ENCODE peak calls at places on chromosome 20, in ten cellular contexts. H is pancreas; B is neuronal stem cell; N is lower lobe of right lung; Z is CD8-positive, alpha-beta T cell; S is SK-N-SH; M is adrenal gland; F is PC-3; A is heart left ventricle; G is left ventricle myocardium inferior. J is an unnamed sample.

GRCh38 chr20:32672982-32673727 is 586 bp downstream of the C20orf203 start:
- DNase-seq in H (no peak), B (no peak), N (peak), Z (peak), S (no peak), M (no peak), F (no peak), A (no peak), G (no peak), J (no peak)

GRCh38 chr20:59988141-59988540 is 29.9 kb downstream of the CDH26 start:
- DNase-seq in H (peak), B (no peak), N (peak), Z (no peak), S (no peak), M (peak), F (peak), A (no peak), G (no peak), J (peak)

GRCh38 chr20:10868299-10868698 is 194.5 kb upstream of the JAG1 start:
- DNase-seq in H (peak), B (no peak), N (no peak), Z (no peak), S (no peak), M (no peak), F (no peak), A (no peak), G (no peak), J (no peak)

GRCh38 chr20:43096471-43096870 is 93.2 kb downstream of the PTPRT start:
- DNase-seq in H (no peak), B (no peak), N (no peak), Z (no peak), S (peak), M (no peak), F (no peak), A (no peak), G (no peak), J (no peak)

GRCh38 chr20:57980526-57980925 is 247.9 kb downstream of the ANKRD60 start:
- DNase-seq in H (no peak), B (no peak), N (no peak), Z (no peak), S (no peak), M (no peak), F (no peak), A (no peak), G (no peak), J (no peak)

GRCh38 chr20:36307412-36308317 is 1.5 kb downstream of the DLGAP4 start:
- DNase-seq in H (no peak), B (no peak), N (no peak), Z (no peak), S (peak), M (no peak), F (no peak), A (no peak), G (no peak), J (peak)

GRCh38 chr20:33740189-33740588 is 8.4 kb downstream of the ZNF341 start:
- DNase-seq in H (no peak), B (no peak), N (no peak), Z (no peak), S (no peak), M (no peak), F (no peak), A (no peak), G (no peak), J (no peak)

GRCh38 chr20:24953621-24954133 is 4.6 kb downstream of the CST7 start:
- DNase-seq in H (no peak), B (no peak), N (no peak), Z (no peak), S (no peak), M (no peak), F (no peak), A (no peak), G (no peak), J (peak)

GRCh38 chr20:46894579-46894958 is at the start of gene EYA2:
- DNase-seq in H (no peak), B (peak), N (no peak), Z (no peak), S (peak), M (no peak), F (no peak), A (no peak), G (peak), J (peak)

GRCh38 chr20:14838663-14839650 is 501.5 kb upstream of the FLRT3 start:
- DNase-seq in H (no peak), B (no peak), N (no peak), Z (no peak), S (peak), M (no peak), F (peak), A (no peak), G (no peak), J (no peak)

GRCh38 chr20:36856691-36857635 is 19.0 kb upstream of the TLDC2 start:
- DNase-seq in H (no peak), B (no peak), N (peak), Z (peak), S (no peak), M (peak), F (peak), A (peak), G (no peak), J (no peak)

GRCh38 chr20:47432251-47433210 is 69.2 kb upstream of the NCOA3 start:
- DNase-seq in H (no peak), B (no peak), N (peak), Z (no peak), S (no peak), M (no peak), F (peak), A (no peak), G (no peak), J (no peak)

GRCh38 chr20:57458400-57459160 is 66.4 kb downstream of the CTCFL start:
- DNase-seq in H (peak), B (no peak), N (no peak), Z (no peak), S (no peak), M (peak), F (no peak), A (no peak), G (no peak), J (peak)

GRCh38 chr20:32535953-32536823 is 48.9 kb downstream of the NOL4L start:
- DNase-seq in H (peak), B (peak), N (peak), Z (peak), S (peak), M (no peak), F (peak), A (peak), G (peak), J (peak)

GRCh38 chr20:3712279-3712873 is at the start of gene SIGLEC1:
- DNase-seq in H (no peak), B (no peak), N (peak), Z (no peak), S (no peak), M (peak), F (no peak), A (peak), G (peak), J (peak)

GRCh38 chr20:30484749-30485070 is 772.8 kb upstream of the DEFB115 start:
- DNase-seq in H (no peak), B (no peak), N (no peak), Z (no peak), S (peak), M (no peak), F (no peak), A (no peak), G (no peak), J (no peak)

GRCh38 chr20:25294459-25295385 is 46.8 kb downstream of the PYGB start:
- DNase-seq in H (no peak), B (peak), N (no peak), Z (peak), S (peak), M (no peak), F (peak), A (peak), G (no peak), J (peak)

GRCh38 chr20:51221791-51222408 is 199.0 kb upstream of the KCNG1 start:
- DNase-seq in H (no peak), B (no peak), N (no peak), Z (no peak), S (no peak), M (no peak), F (peak), A (no peak), G (no peak), J (no peak)

GRCh38 chr20:36467076-36467999 is 74.0 kb upstream of the MYL9 start:
- DNase-seq in H (peak), B (no peak), N (peak), Z (peak), S (no peak), M (peak), F (peak), A (peak), G (peak), J (peak)

GRCh38 chr20:32978009-32978335 is 26.3 kb downstream of the SUN5 start:
- DNase-seq in H (no peak), B (no peak), N (no peak), Z (no peak), S (no peak), M (no peak), F (no peak), A (no peak), G (no peak), J (no peak)

GRCh38 chr20:4714818-4715217 is 6.9 kb upstream of the PRND start:
- DNase-seq in H (no peak), B (no peak), N (no peak), Z (no peak), S (no peak), M (no peak), F (no peak), A (no peak), G (no peak), J (no peak)

GRCh38 chr20:47320990-47321805 is 35.3 kb downstream of the ZMYND8 start:
- DNase-seq in H (no peak), B (no peak), N (no peak), Z (no peak), S (no peak), M (no peak), F (peak), A (no peak), G (no peak), J (peak)

GRCh38 chr20:59571591-59572314 is 32.6 kb upstream of the PHACTR3 start:
- DNase-seq in H (peak), B (peak), N (peak), Z (peak), S (peak), M (peak), F (peak), A (peak), G (peak), J (peak)

GRCh38 chr20:3330046-3330741 is 77.3 kb downstream of the DNAAF9 start:
- DNase-seq in H (no peak), B (no peak), N (no peak), Z (no peak), S (no peak), M (no peak), F (peak), A (no peak), G (no peak), J (no peak)

GRCh38 chr20:63591786-63592355 is 17.8 kb upstream of the HELZ2 start:
- DNase-seq in H (no peak), B (no peak), N (no peak), Z (no peak), S (no peak), M (no peak), F (no peak), A (peak), G (no peak), J (no peak)

GRCh38 chr20:64099880-64100565 is 7.3 kb downstream of the NPBWR2 start:
- DNase-seq in H (no peak), B (no peak), N (no peak), Z (no peak), S (no peak), M (no peak), F (no peak), A (peak), G (no peak), J (no peak)

GRCh38 chr20:31678389-31679356 is 41.0 kb downstream of the COX4I2 start:
- DNase-seq in H (no peak), B (no peak), N (no peak), Z (no peak), S (no peak), M (peak), F (peak), A (no peak), G (no peak), J (peak)

GRCh38 chr20:40470313-40471260 is 218.4 kb downstream of the MAFB start:
- DNase-seq in H (no peak), B (no peak), N (peak), Z (no peak), S (peak), M (peak), F (no peak), A (peak), G (peak), J (no peak)

GRCh38 chr20:14489544-14489943 is 152.1 kb upstream of the FLRT3 start:
- DNase-seq in H (no peak), B (no peak), N (no peak), Z (no peak), S (no peak), M (no peak), F (no peak), A (no peak), G (no peak), J (no peak)

DNA sequence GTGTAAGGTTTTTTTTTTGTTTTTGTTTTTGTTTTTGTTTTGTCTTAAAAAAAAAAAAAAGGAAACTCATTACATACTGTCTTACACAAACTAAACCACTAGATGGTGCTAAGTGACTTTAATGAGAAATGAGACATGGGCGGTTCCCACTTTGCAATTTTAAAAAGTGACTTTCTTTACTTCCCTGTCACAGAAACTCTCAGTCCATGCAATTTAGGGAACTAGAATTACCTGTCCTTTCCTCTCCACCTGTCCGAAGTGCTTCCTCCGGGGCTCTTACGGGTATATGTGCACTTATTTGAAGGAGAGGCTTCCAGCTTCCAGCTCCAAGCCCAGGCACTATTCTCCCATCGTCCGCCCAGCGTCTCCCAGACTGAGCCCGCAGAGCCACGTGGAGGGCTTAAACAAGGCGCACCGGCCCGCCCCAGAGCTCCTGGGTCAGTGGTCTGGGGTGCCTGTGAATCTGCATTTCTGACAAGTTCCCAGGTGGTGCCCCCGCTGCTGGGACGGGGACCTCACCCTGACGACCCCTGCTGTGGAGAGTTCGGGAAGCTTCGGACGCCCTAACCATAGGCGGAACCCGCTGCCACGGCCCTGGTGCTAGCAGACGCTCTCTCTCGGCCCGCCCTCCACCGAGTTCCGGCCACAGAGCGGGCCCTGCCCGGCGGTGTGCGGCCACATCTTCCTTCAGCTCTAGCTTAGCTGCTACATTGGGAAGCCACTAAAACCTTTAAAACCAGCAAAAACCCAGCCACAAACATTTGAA is 26.1 kb downstream of the BFSP1 start:
- DNase-seq in H (no peak), B (peak), N (peak), Z (peak), S (peak), M (peak), F (peak), A (peak), G (peak), J (peak)
- H3K27ac ChIP-seq in H (no peak), B (no peak), N (peak), Z (no peak), S (no peak), M (no peak), F (peak), A (peak), G (peak), J (peak)

GRCh38 chr20:61565791-61566190 is 313.7 kb downstream of the CDH4 start:
- DNase-seq in H (no peak), B (no peak), N (peak), Z (no peak), S (no peak), M (no peak), F (no peak), A (no peak), G (no peak), J (no peak)
- H3K4me3 ChIP-seq in H (no peak), B (no peak), N (no peak), Z (no peak), S (no peak), M (no peak), F (no peak), A (no peak), G (no peak), J (no peak)

GRCh38 chr20:8390500-8390899 is 258.4 kb downstream of the PLCB1 start:
- DNase-seq in H (no peak), B (no peak), N (no peak), Z (no peak), S (no peak), M (no peak), F (no peak), A (no peak), G (no peak), J (no peak)

GRCh38 chr20:8389381-8390368 is 257.6 kb downstream of the PLCB1 start:
- DNase-seq in H (no peak), B (no peak), N (no peak), Z (no peak), S (peak), M (no peak), F (peak), A (no peak), G (no peak), J (no peak)

GRCh38 chr20:8388707-8389106 is 256.6 kb downstream of the PLCB1 start:
- DNase-seq in H (no peak), B (no peak), N (no peak), Z (no peak), S (no peak), M (no peak), F (no peak), A (no peak), G (no peak), J (no peak)

GRCh38 chr20:8386991-8387390 is 254.9 kb downstream of the PLCB1 start:
- DNase-seq in H (peak), B (no peak), N (no peak), Z (no peak), S (no peak), M (no peak), F (no peak), A (no peak), G (no peak), J (peak)

DNA sequence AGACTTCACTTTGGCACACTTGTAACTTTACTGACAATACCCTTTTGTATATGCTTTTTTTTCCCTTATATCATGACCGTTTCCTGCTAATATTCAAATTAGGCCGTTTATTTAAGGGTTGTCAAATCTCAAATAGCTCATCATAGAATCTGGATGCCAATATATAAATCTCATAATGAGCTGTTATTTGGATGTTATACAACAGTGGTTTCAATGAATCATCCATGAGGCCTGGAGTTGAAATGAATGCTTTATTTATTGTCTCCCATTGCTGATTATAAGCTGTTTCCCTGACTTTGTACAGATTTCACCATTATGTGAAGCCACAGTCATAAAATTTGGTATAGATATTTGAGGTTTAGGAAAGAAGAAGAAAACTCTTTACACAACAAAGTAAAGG is 256.1 kb downstream of the PLCB1 start:
- DNase-seq in H (no peak), B (no peak), N (no peak), Z (no peak), S (no peak), M (no peak), F (peak), A (no peak), G (no peak), J (no peak)
- H3K27ac ChIP-seq in H (no peak), B (no peak), N (no peak), Z (no peak), S (peak), M (no peak), F (no peak), A (no peak), G (no peak), J (no peak)

DNA sequence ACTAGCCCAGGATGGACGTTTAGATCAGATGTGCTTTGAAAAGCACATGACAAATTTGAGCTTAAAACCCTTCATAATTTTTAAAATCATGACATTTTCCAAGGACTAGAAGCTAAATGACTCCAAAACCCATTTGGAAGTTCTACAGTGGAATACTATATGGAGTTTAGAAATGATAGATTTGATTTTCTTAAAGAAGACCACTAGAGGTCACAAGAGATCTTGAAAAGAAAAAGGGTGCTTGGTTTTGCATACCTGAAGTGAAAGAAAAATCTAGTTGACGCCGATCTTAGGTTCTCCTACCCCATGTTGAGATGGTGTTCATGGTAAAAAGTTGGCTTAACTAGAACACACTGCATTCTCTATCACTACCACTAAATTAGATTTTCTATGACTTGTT is 31.5 kb downstream of the CFAP61 start:
- DNase-seq in H (no peak), B (peak), N (no peak), Z (no peak), S (peak), M (no peak), F (peak), A (no peak), G (no peak), J (no peak)
- H3K4me3 ChIP-seq in H (no peak), B (no peak), N (no peak), Z (no peak), S (no peak), M (no peak), F (no peak), A (no peak), G (no peak), J (no peak)

DNA sequence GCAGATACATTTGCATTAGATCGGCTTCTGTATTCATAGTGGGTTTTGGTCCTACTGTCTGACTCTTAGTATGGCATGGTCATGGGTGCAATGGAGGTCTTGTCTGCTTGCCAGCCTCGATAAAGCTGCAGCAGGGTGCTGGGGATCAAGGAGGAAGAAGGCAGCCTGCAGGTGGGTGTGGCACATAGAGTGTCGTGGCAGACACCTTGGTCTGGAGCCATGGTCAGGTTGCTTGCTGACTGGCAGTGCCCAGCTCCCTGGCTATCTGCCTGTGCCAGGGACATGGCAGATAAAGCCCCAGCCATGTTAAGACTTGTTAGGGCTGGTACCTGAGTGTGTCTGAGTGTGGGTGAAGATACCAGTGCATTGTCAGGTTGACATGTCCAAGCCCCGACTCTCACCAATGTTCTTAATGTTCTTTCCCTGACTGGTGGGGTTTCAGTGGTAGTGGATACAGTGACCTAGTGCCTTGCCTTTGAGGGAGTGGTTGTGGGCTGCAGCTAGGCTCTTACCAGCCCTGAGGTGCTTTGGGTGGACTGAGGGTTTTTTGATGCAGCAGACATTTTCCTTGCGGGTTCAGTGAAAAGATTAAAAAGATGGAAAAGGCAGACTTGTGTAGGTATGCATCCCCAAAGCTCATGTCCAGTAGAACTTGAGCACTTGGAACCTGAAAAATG is 1.8 kb downstream of the FAM83D start:
- DNase-seq in H (no peak), B (no peak), N (no peak), Z (no peak), S (no peak), M (no peak), F (peak), A (no peak), G (no peak), J (no peak)
- H3K27ac ChIP-seq in H (no peak), B (no peak), N (no peak), Z (no peak), S (no peak), M (no peak), F (no peak), A (no peak), G (no peak), J (peak)